ENCODE peak calls at places on chromosomes 5 and 9, in seven cellular contexts. One of them, this sample, is unnamed.
A peak's percentile ranks its signal among the peaks of the same experiment; 100 is the strongest.

GRCh38 chr5:79924936-79925893 is 65.8 kb downstream of the MTX3 start:
- DNase-seq in mammary epithelial cell: no peak
- DNase-seq in keratinocyte: no peak
- DNase-seq in spleen: no peak
- DNase-seq in H9: peak; percentile 41
- DNase-seq in lung: no peak
- DNase-seq in HepG2: no peak
- DNase-seq in this sample: no peak

GRCh38 chr5:1801061-1801953 is at the start of gene NDUFS6:
- DNase-seq in mammary epithelial cell: peak; percentile 42
- DNase-seq in keratinocyte: no peak
- DNase-seq in spleen: peak; percentile 96
- DNase-seq in H9: peak; percentile 76
- DNase-seq in lung: peak; percentile 81
- DNase-seq in HepG2: peak; percentile 60
- DNase-seq in this sample: peak; percentile 63

GRCh38 chr5:74895906-74896305 is 29.7 kb upstream of the FAM169A start:
- DNase-seq in mammary epithelial cell: peak; percentile 52
- DNase-seq in keratinocyte: peak; percentile 52
- DNase-seq in spleen: no peak
- DNase-seq in H9: no peak
- DNase-seq in lung: peak; percentile 80
- DNase-seq in HepG2: no peak
- DNase-seq in this sample: peak; percentile 33

GRCh38 chr5:131783874-131784273 is 12.9 kb downstream of the FNIP1 start:
- DNase-seq in mammary epithelial cell: no peak
- DNase-seq in keratinocyte: no peak
- DNase-seq in spleen: no peak
- DNase-seq in H9: no peak
- DNase-seq in lung: no peak
- DNase-seq in HepG2: no peak
- DNase-seq in this sample: no peak

GRCh38 chr5:15687401-15687800 is 187.4 kb downstream of the FBXL7 start:
- DNase-seq in mammary epithelial cell: no peak
- DNase-seq in keratinocyte: no peak
- DNase-seq in spleen: no peak
- DNase-seq in H9: no peak
- DNase-seq in lung: no peak
- DNase-seq in HepG2: no peak
- DNase-seq in this sample: no peak

GRCh38 chr5:119313207-119313606 is 42.6 kb upstream of the TNFAIP8 start:
- DNase-seq in mammary epithelial cell: no peak
- DNase-seq in keratinocyte: no peak
- DNase-seq in spleen: no peak
- DNase-seq in H9: no peak
- DNase-seq in lung: no peak
- DNase-seq in HepG2: no peak
- DNase-seq in this sample: no peak

GRCh38 chr5:4700082-4700481 is 440.0 kb upstream of the ADAMTS16 start:
- DNase-seq in mammary epithelial cell: peak; percentile 64
- DNase-seq in keratinocyte: peak; percentile 1
- DNase-seq in spleen: no peak
- DNase-seq in H9: peak; percentile 70
- DNase-seq in lung: peak; percentile 87
- DNase-seq in HepG2: peak; percentile 4
- DNase-seq in this sample: peak; percentile 13

GRCh38 chr5:78534148-78535009 is 114.2 kb downstream of the LHFPL2 start:
- DNase-seq in mammary epithelial cell: no peak
- DNase-seq in keratinocyte: no peak
- DNase-seq in spleen: no peak
- DNase-seq in H9: no peak
- DNase-seq in lung: no peak
- DNase-seq in HepG2: no peak
- DNase-seq in this sample: no peak

GRCh38 chr9:115739096-115739875 is 414.3 kb upstream of the PAPPA start:
- DNase-seq in mammary epithelial cell: peak; percentile 6
- DNase-seq in keratinocyte: no peak
- DNase-seq in spleen: no peak
- DNase-seq in H9: no peak
- DNase-seq in lung: no peak
- DNase-seq in HepG2: no peak
- DNase-seq in this sample: no peak

GRCh38 chr5:109924708-109925107 is 235.0 kb downstream of the MAN2A1 start:
- DNase-seq in mammary epithelial cell: no peak
- DNase-seq in keratinocyte: no peak
- DNase-seq in spleen: no peak
- DNase-seq in H9: no peak
- DNase-seq in lung: no peak
- DNase-seq in HepG2: no peak
- DNase-seq in this sample: no peak

GRCh38 chr9:69805962-69806633 is 14.5 kb upstream of the CFAP95 start:
- DNase-seq in mammary epithelial cell: no peak
- DNase-seq in keratinocyte: no peak
- DNase-seq in spleen: no peak
- DNase-seq in H9: no peak
- DNase-seq in lung: no peak
- DNase-seq in HepG2: no peak
- DNase-seq in this sample: no peak

GRCh38 chr5:147613359-147613758 is 103.5 kb upstream of the DPYSL3 start:
- DNase-seq in mammary epithelial cell: peak; percentile 14
- DNase-seq in keratinocyte: no peak
- DNase-seq in spleen: no peak
- DNase-seq in H9: no peak
- DNase-seq in lung: no peak
- DNase-seq in HepG2: no peak
- DNase-seq in this sample: no peak

GRCh38 chr5:145854651-145855258 is 18.1 kb downstream of the GRXCR2 start:
- DNase-seq in mammary epithelial cell: peak; percentile 65
- DNase-seq in keratinocyte: peak; percentile 57
- DNase-seq in spleen: no peak
- DNase-seq in H9: no peak
- DNase-seq in lung: no peak
- DNase-seq in HepG2: peak; percentile 23
- DNase-seq in this sample: peak; percentile 54

GRCh38 chr5:2817031-2817603 is 65.6 kb upstream of the IRX2 start:
- DNase-seq in mammary epithelial cell: no peak
- DNase-seq in keratinocyte: no peak
- DNase-seq in spleen: no peak
- DNase-seq in H9: no peak
- DNase-seq in lung: no peak
- DNase-seq in HepG2: no peak
- DNase-seq in this sample: no peak

GRCh38 chr9:136899196-136899595 is 12.9 kb downstream of the TRAF2 start:
- DNase-seq in mammary epithelial cell: no peak
- DNase-seq in keratinocyte: no peak
- DNase-seq in spleen: peak; percentile 68
- DNase-seq in H9: no peak
- DNase-seq in lung: no peak
- DNase-seq in HepG2: no peak
- DNase-seq in this sample: no peak

GRCh38 chr9:78860806-78861475 is 564.0 kb downstream of the PSAT1 start:
- DNase-seq in mammary epithelial cell: peak; percentile 78
- DNase-seq in keratinocyte: peak; percentile 15
- DNase-seq in spleen: no peak
- DNase-seq in H9: no peak
- DNase-seq in lung: no peak
- DNase-seq in HepG2: no peak
- DNase-seq in this sample: peak; percentile 43

GRCh38 chr5:17272111-17272510 is 54.7 kb downstream of the BASP1 start:
- DNase-seq in mammary epithelial cell: no peak
- DNase-seq in keratinocyte: no peak
- DNase-seq in spleen: no peak
- DNase-seq in H9: no peak
- DNase-seq in lung: no peak
- DNase-seq in HepG2: no peak
- DNase-seq in this sample: no peak
- H3K27ac ChIP-seq in mammary epithelial cell: no peak overlapping the region
- H3K27ac ChIP-seq in keratinocyte: no peak overlapping the region
- H3K27ac ChIP-seq in spleen: no peak overlapping the region
- H3K27ac ChIP-seq in H9: no peak overlapping the region
- H3K27ac ChIP-seq in lung: no peak overlapping the region
- H3K27ac ChIP-seq in HepG2: no peak overlapping the region
- H3K27ac ChIP-seq in this sample: no peak overlapping the region

GRCh38 chr9:134135343-134136116 is at the start of gene WDR5:
- DNase-seq in mammary epithelial cell: peak; percentile 84
- DNase-seq in keratinocyte: no peak
- DNase-seq in spleen: peak; percentile 97
- DNase-seq in H9: peak; percentile 91
- DNase-seq in lung: peak; percentile 91
- DNase-seq in HepG2: peak; percentile 73
- DNase-seq in this sample: peak; percentile 99
- TF ChIP-seq CTCF in mammary epithelial cell: no peak
- TF ChIP-seq CTCF in keratinocyte: peak; percentile 17
- TF ChIP-seq CTCF in spleen: peak; percentile 10
- TF ChIP-seq CTCF in H9: peak; percentile 34
- TF ChIP-seq CTCF in lung: no peak
- TF ChIP-seq CTCF in HepG2: peak; percentile 59
- TF ChIP-seq CTCF in this sample: no peak

GRCh38 chr5:92215116-92215515 is 832.0 kb upstream of the ARRDC3 start:
- DNase-seq in mammary epithelial cell: no peak
- DNase-seq in keratinocyte: no peak
- DNase-seq in spleen: no peak
- DNase-seq in H9: no peak
- DNase-seq in lung: no peak
- DNase-seq in HepG2: no peak
- DNase-seq in this sample: no peak
- H3K27ac ChIP-seq in mammary epithelial cell: no peak overlapping the region
- H3K27ac ChIP-seq in keratinocyte: no peak overlapping the region
- H3K27ac ChIP-seq in spleen: no peak overlapping the region
- H3K27ac ChIP-seq in H9: no peak overlapping the region
- H3K27ac ChIP-seq in lung: no peak overlapping the region
- H3K27ac ChIP-seq in HepG2: no peak overlapping the region
- H3K27ac ChIP-seq in this sample: no peak overlapping the region

GRCh38 chr5:95261369-95262175 is 23.3 kb downstream of the MCTP1 start:
- DNase-seq in mammary epithelial cell: peak; percentile 9
- DNase-seq in keratinocyte: no peak
- DNase-seq in spleen: no peak
- DNase-seq in H9: no peak
- DNase-seq in lung: no peak
- DNase-seq in HepG2: peak; percentile 37
- DNase-seq in this sample: peak; percentile 47
- TF ChIP-seq CTCF in mammary epithelial cell: peak; percentile 33
- TF ChIP-seq CTCF in keratinocyte: peak; percentile 12
- TF ChIP-seq CTCF in spleen: no peak
- TF ChIP-seq CTCF in H9: peak; percentile 62
- TF ChIP-seq CTCF in lung: no peak
- TF ChIP-seq CTCF in HepG2: peak; percentile 45
- TF ChIP-seq CTCF in this sample: peak; percentile 74

GRCh38 chr5:139710370-139711066 is 62.4 kb downstream of the CXXC5 start:
- DNase-seq in mammary epithelial cell: peak; percentile 34
- DNase-seq in keratinocyte: no peak
- DNase-seq in spleen: peak; percentile 87
- DNase-seq in H9: peak; percentile 88
- DNase-seq in lung: no peak
- DNase-seq in HepG2: peak; percentile 73
- DNase-seq in this sample: peak; percentile 46
- H3K27ac ChIP-seq in mammary epithelial cell: no peak overlapping the region
- H3K27ac ChIP-seq in keratinocyte: no peak overlapping the region
- H3K27ac ChIP-seq in spleen: peak overlapping the region; percentile 86
- H3K27ac ChIP-seq in H9: no peak overlapping the region
- H3K27ac ChIP-seq in lung: no peak overlapping the region
- H3K27ac ChIP-seq in HepG2: peak overlapping the region; percentile 46
- H3K27ac ChIP-seq in this sample: no peak overlapping the region

GRCh38 chr5:173573126-173573960 is 43.1 kb downstream of the BOD1 start:
- DNase-seq in mammary epithelial cell: peak; percentile 37
- DNase-seq in keratinocyte: no peak
- DNase-seq in spleen: peak; percentile 93
- DNase-seq in H9: peak; percentile 81
- DNase-seq in lung: peak; percentile 69
- DNase-seq in HepG2: peak; percentile 28
- DNase-seq in this sample: peak; percentile 79
- TF ChIP-seq CTCF in mammary epithelial cell: peak; percentile 80
- TF ChIP-seq CTCF in keratinocyte: peak; percentile 94
- TF ChIP-seq CTCF in spleen: peak; percentile 93
- TF ChIP-seq CTCF in H9: peak; percentile 99
- TF ChIP-seq CTCF in lung: peak; percentile 92
- TF ChIP-seq CTCF in HepG2: peak; percentile 94
- TF ChIP-seq CTCF in this sample: peak; percentile 99

GRCh38 chr5:179436321-179437122 is 91.3 kb upstream of the ADAMTS2 start:
- DNase-seq in mammary epithelial cell: no peak
- DNase-seq in keratinocyte: no peak
- DNase-seq in spleen: peak; percentile 59
- DNase-seq in H9: no peak
- DNase-seq in lung: no peak
- DNase-seq in HepG2: no peak
- DNase-seq in this sample: no peak
- H3K27ac ChIP-seq in mammary epithelial cell: no peak overlapping the region
- H3K27ac ChIP-seq in keratinocyte: no peak overlapping the region
- H3K27ac ChIP-seq in spleen: no peak overlapping the region
- H3K27ac ChIP-seq in H9: no peak overlapping the region
- H3K27ac ChIP-seq in lung: no peak overlapping the region
- H3K27ac ChIP-seq in HepG2: no peak overlapping the region
- H3K27ac ChIP-seq in this sample: no peak overlapping the region

DNA sequence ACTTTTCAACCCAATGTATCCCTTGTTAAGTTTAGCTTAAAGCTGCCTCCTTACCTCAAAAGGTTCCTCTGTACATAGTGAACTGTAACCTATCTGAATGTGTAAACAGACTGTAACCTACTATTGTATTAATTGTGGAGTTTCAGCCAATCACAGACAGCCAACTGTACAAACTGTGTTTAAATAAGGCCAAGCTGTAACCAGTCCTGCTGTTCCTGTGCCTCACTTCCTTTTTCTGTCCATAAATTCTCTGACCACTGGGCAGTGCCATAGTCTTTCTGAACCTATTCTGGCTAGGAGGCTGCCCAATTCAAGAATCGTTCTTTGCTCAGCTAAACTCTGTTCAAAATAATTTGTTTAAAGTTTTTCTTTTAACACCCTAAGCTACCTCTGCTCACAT is 74.7 kb upstream of the DAPK1 start:
- DNase-seq in mammary epithelial cell: no peak
- DNase-seq in keratinocyte: no peak
- DNase-seq in spleen: no peak
- DNase-seq in H9: no peak
- DNase-seq in lung: no peak
- DNase-seq in HepG2: no peak
- DNase-seq in this sample: no peak
- TF ChIP-seq CTCF in mammary epithelial cell: no peak
- TF ChIP-seq CTCF in keratinocyte: no peak
- TF ChIP-seq CTCF in spleen: no peak
- TF ChIP-seq CTCF in H9: no peak
- TF ChIP-seq CTCF in lung: no peak
- TF ChIP-seq CTCF in HepG2: no peak
- TF ChIP-seq CTCF in this sample: no peak

DNA sequence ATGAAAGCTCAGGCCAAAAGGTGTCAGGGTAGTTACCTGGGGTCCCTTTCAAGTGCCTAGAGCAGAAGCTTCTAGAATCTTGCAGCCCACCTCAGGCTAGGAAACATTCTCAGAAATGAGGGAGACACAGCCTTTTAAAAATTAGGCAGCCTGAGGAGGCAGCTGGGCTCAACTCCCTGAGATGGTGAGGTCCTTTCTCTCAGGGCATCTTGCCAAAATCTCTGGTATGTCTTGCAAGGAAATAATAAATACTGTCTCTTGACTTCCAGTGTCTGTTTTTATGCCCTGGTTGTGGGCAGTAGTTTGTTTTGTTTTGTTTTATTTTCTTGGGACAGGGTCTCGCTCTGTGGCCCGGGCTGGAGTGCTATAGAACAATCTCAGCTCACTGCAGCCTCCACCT is 100.9 kb upstream of the APC start:
- DNase-seq in mammary epithelial cell: no peak
- DNase-seq in keratinocyte: no peak
- DNase-seq in spleen: no peak
- DNase-seq in H9: no peak
- DNase-seq in lung: no peak
- DNase-seq in HepG2: no peak
- DNase-seq in this sample: no peak
- H3K27ac ChIP-seq in mammary epithelial cell: no peak overlapping the region
- H3K27ac ChIP-seq in keratinocyte: no peak overlapping the region
- H3K27ac ChIP-seq in spleen: no peak overlapping the region
- H3K27ac ChIP-seq in H9: no peak overlapping the region
- H3K27ac ChIP-seq in lung: no peak overlapping the region
- H3K27ac ChIP-seq in HepG2: no peak overlapping the region
- H3K27ac ChIP-seq in this sample: no peak overlapping the region

This sample was measured in RWPE1.